ENCODE peak calls at places on chromosomes 11 and 22, in four cellular contexts. J is CD8-positive, alpha-beta memory T cell; O is GM23248; H is left lung. X is an unnamed sample.
A peak's percentile ranks its signal among the peaks of the same experiment; 100 is the strongest.

GRCh38 chr11:7469351-7469865 is 15.9 kb upstream of the OLFML1 start:
- DNase-seq in J (no peak), O (no peak), H (no peak), X (no peak)

GRCh38 chr11:132718711-132719641 is 813.3 kb downstream of the OPCML start:
- DNase-seq in J (peak; percentile 5), O (peak; percentile 27), H (no peak), X (no peak)

GRCh38 chr11:82842019-82842418 is 58.2 kb downstream of the PRCP start:
- DNase-seq in J (no peak), O (no peak), H (no peak), X (no peak)

GRCh38 chr11:60193687-60194433 is 11.0 kb upstream of the MS4A6A start:
- DNase-seq in J (peak; percentile 32), O (peak; percentile 66), H (no peak), X (peak; percentile 62)

GRCh38 chr11:94597896-94598295 is 30.7 kb downstream of the PIWIL4 start:
- DNase-seq in J (no peak), O (no peak), H (no peak), X (no peak)

GRCh38 chr11:17098632-17099031 is 21.2 kb upstream of the RPS13 start:
- DNase-seq in J (no peak), O (no peak), H (no peak), X (no peak)

GRCh38 chr11:18684267-18684666 is 14.3 kb upstream of the TMEM86A start:
- DNase-seq in J (no peak), O (no peak), H (no peak), X (no peak)

GRCh38 chr11:7636350-7636749 is 37.0 kb downstream of the CYB5R2 start:
- DNase-seq in J (no peak), O (no peak), H (no peak), X (no peak)

GRCh38 chr11:70885721-70886305 is 366.6 kb downstream of the SHANK2 start:
- DNase-seq in J (no peak), O (peak; percentile 17), H (no peak), X (no peak)

GRCh38 chr11:113288286-113288863 is 26.0 kb upstream of the TTC12 start:
- DNase-seq in J (no peak), O (no peak), H (no peak), X (no peak)

GRCh38 chr22:37496651-37497599 is 10.7 kb upstream of the MFNG start:
- DNase-seq in J (no peak), O (peak; percentile 92), H (no peak), X (no peak)

GRCh38 chr11:102849319-102849718 is 5.9 kb upstream of the MMP3 start:
- DNase-seq in J (no peak), O (peak; percentile 92), H (no peak), X (no peak)

GRCh38 chr22:37896181-37896592 is 9.9 kb upstream of the MICALL1 start:
- DNase-seq in J (peak; percentile 55), O (no peak), H (no peak), X (no peak)

GRCh38 chr11:133531971-133532651 is at the start of gene OPCML:
- DNase-seq in J (no peak), O (no peak), H (no peak), X (no peak)

GRCh38 chr11:127789887-127790286 is 789.3 kb upstream of the KIRREL3 start:
- DNase-seq in J (no peak), O (peak; percentile 6), H (no peak), X (no peak)

GRCh38 chr11:111378773-111379499 is at the start of gene POU2AF1:
- DNase-seq in J (peak; percentile 82), O (peak; percentile 91), H (no peak), X (no peak)

GRCh38 chr11:84836371-84836770 is 790.8 kb downstream of the DLG2 start:
- DNase-seq in J (no peak), O (no peak), H (no peak), X (no peak)

GRCh38 chr22:20763630-20764029 is 10.3 kb upstream of the SERPIND1 start:
- DNase-seq in J (no peak), O (no peak), H (no peak), X (no peak)

GRCh38 chr11:101476186-101476585 is 107.6 kb downstream of the TRPC6 start:
- DNase-seq in J (no peak), O (no peak), H (no peak), X (no peak)

GRCh38 chr11:134949121-134949591 is 537.1 kb upstream of the B3GAT1 start:
- DNase-seq in J (no peak), O (peak; percentile 82), H (no peak), X (no peak)

GRCh38 chr22:41181349-41182241 is 23.5 kb upstream of the L3MBTL2 start:
- DNase-seq in J (no peak), O (no peak), H (no peak), X (no peak)

GRCh38 chr11:72483412-72484186 is 49.3 kb upstream of the CLPB start:
- DNase-seq in J (no peak), O (peak; percentile 9), H (no peak), X (peak; percentile 30)

GRCh38 chr11:66172146-66172545 is 96.3 kb upstream of the RAB1B start:
- DNase-seq in J (no peak), O (peak; percentile 82), H (no peak), X (no peak)

GRCh38 chr11:22491826-22492225 is 133.8 kb downstream of the FANCF start:
- DNase-seq in J (no peak), O (peak; percentile 85), H (no peak), X (no peak)

GRCh38 chr11:74929431-74930363 is 19.2 kb downstream of the XRRA1 start:
- DNase-seq in J (peak; percentile 60), O (peak; percentile 93), H (peak; percentile 46), X (peak; percentile 69)

GRCh38 chr22:31497148-31497938 is 1.0 kb downstream of the SFI1 start:
- DNase-seq in J (peak; percentile 81), O (no peak), H (no peak), X (no peak)

GRCh38 chr11:13288375-13289029 is 10.9 kb downstream of the BMAL1 start:
- DNase-seq in J (no peak), O (no peak), H (no peak), X (no peak)

GRCh38 chr11:122046846-122047245 is 69.2 kb downstream of the BLID start:
- DNase-seq in J (no peak), O (peak; percentile 71), H (no peak), X (no peak)

GRCh38 chr22:36456459-36456835 is 25.0 kb downstream of the TXN2 start:
- DNase-seq in J (no peak), O (no peak), H (no peak), X (no peak)

GRCh38 chr11:13229136-13229535 is 48.5 kb upstream of the BMAL1 start:
- DNase-seq in J (no peak), O (peak; percentile 64), H (no peak), X (no peak)

GRCh38 chr11:87722756-87723599 is 452.3 kb downstream of the RAB38 start:
- DNase-seq in J (no peak), O (peak; percentile 60), H (no peak), X (no peak)

GRCh38 chr11:130633466-130633865 is 185.0 kb downstream of the ADAMTS15 start:
- DNase-seq in J (no peak), O (peak; percentile 23), H (no peak), X (no peak)

GRCh38 chr11:122421684-122422083 is 233.8 kb upstream of the UBASH3B start:
- DNase-seq in J (no peak), O (no peak), H (no peak), X (no peak)

GRCh38 chr22:42427211-42427610 is 5.0 kb downstream of the NFAM1 start:
- DNase-seq in J (no peak), O (no peak), H (no peak), X (no peak)

GRCh38 chr11:69183613-69184012 is 27.9 kb downstream of the SMIM38 start:
- DNase-seq in J (no peak), O (no peak), H (no peak), X (no peak)

GRCh38 chr11:102611291-102611690 is 13.8 kb downstream of the MMP20 start:
- DNase-seq in J (no peak), O (no peak), H (no peak), X (no peak)

DNA sequence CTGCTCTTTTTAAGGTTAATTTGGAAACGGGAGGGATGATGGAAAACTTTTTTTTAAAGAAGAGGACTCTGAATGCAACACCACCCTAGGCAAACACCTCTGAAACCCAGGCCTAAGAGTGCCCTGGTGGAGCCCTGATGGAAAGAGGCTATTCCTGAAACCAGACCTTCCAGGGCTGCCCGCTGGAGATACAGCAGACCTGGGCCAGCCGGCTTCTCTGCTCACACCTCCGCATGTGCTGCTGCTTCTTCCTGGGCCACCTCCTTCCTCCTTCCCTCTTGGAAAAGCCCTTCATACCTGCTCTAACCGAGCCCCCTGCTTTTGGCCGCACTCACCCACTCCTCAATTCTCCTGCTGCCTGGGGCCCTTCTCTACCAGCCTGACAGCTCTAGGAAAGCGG is 37.9 kb downstream of the DUSP8 start:
- DNase-seq in J (no peak), O (no peak), H (no peak), X (no peak)
- H3K4me1 ChIP-seq in J (peaks cover 40% of the 10 kb centered on the region), O (peaks cover 26% of the 10 kb centered on the region), H (no peaks in the 10 kb centered on the region), X (no peaks in the 10 kb centered on the region)

GRCh38 chr11:31815743-31816466 is 4.8 kb upstream of the PAX6 start:
- DNase-seq in J (no peak), O (peak; percentile 53), H (no peak), X (no peak)
- H3K27me3 ChIP-seq in J (peaks cover 83% of the 10 kb centered on the region), O (peaks cover 88% of the 10 kb centered on the region), H (peaks cover 100% of the 10 kb centered on the region), X (peaks cover 67% of the 10 kb centered on the region)

DNA sequence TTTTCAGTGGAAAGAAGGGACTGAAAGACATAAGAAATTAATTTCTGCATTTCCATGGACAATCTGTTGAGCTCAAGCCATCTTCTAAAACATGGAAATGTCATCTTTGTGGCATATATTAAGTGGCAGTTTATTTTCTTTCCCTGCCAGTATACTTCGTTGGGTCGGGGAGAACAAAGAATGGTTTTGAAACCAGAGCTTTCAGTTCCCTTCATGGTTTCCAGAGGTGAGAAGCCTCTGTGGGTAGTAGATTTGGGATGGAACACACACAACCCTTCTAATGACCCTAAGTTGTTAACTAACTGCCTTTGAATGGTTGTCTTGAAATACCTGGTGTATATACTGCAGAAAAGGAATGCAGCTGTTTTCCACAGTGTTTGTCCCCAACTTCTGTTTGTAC is 17.6 kb upstream of the GAS2L1 start:
- DNase-seq in J (no peak), O (no peak), H (no peak), X (no peak)
- H3K27ac ChIP-seq in J (no peak overlapping the region), O (no peak overlapping the region), H (no peak overlapping the region), X (no peak overlapping the region)

GRCh38 chr11:63845911-63846310 is 7.0 kb downstream of the MARK2 start:
- DNase-seq in J (no peak), O (no peak), H (no peak), X (no peak)

GRCh38 chr11:63841554-63841953 is 2.6 kb downstream of the MARK2 start:
- DNase-seq in J (peak; percentile 25), O (peak; percentile 67), H (peak; percentile 73), X (no peak)

GRCh38 chr11:63845305-63845704 is 6.4 kb downstream of the MARK2 start:
- DNase-seq in J (no peak), O (peak; percentile 87), H (no peak), X (no peak)

GRCh38 chr11:63840356-63841060 is 1.6 kb downstream of the MARK2 start:
- DNase-seq in J (peak; percentile 30), O (peak; percentile 44), H (no peak), X (no peak)

DNA sequence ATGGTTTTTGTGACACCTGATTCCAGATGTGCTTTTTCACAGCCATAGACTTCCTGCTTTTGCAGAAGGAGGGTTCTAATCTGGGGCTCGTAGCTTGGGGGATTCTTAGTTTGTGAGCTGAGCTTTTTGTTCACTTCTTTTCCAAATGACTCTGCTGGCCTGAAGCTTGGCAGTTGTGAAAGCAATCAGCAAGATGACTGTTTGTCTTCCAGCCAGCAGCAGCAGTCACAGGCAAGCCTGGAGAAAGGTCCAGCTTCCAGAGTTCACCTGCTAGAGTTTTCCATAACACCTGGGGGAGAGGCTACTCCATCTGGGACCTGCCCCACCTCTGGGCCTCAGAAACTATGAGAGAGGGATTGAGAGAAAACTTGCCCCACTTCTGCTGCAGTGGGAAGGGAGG is 4.1 kb downstream of the MARK2 start:
- DNase-seq in J (no peak), O (peak; percentile 44), H (no peak), X (no peak)
- H3K4me1 ChIP-seq in J (peaks cover 55% of the 10 kb centered on the region), O (peaks cover 32% of the 10 kb centered on the region), H (peaks cover 40% of the 10 kb centered on the region), X (peaks cover 74% of the 10 kb centered on the region)

X was measured in pancreas.